ENCODE peak calls at places on chromosomes 13 and 19, in eight cellular contexts. One of them, this sample, is unnamed.

GRCh38 chr13:80547885-80548284 is 207.0 kb upstream of the SPRY2 start:
- DNase-seq in fibroblast of lung: peak
- DNase-seq in IMR-90: no peak
- DNase-seq in mesothelial cell of epicardium: no peak
- DNase-seq in heart right ventricle: no peak
- DNase-seq in neural progenitor cell: no peak
- DNase-seq in CD4-positive, alpha-beta T cell: no peak
- DNase-seq in tibial artery: no peak
- DNase-seq in this sample: peak

GRCh38 chr13:98613591-98613990 is 36.7 kb upstream of the STK24 start:
- DNase-seq in mesothelial cell of epicardium: no peak
- DNase-seq in tibial artery: no peak
- DNase-seq in CD4-positive, alpha-beta T cell: no peak
- DNase-seq in heart right ventricle: no peak
- DNase-seq in neural progenitor cell: no peak
- DNase-seq in fibroblast of lung: no peak
- DNase-seq in IMR-90: no peak
- DNase-seq in this sample: no peak

GRCh38 chr19:12867120-12868099 is 13.8 kb downstream of the DNASE2 start:
- DNase-seq in IMR-90: peak
- DNase-seq in neural progenitor cell: peak
- DNase-seq in CD4-positive, alpha-beta T cell: peak
- DNase-seq in tibial artery: no peak
- DNase-seq in fibroblast of lung: peak
- DNase-seq in heart right ventricle: peak
- DNase-seq in mesothelial cell of epicardium: peak
- DNase-seq in this sample: peak

GRCh38 chr19:13149628-13150186 is 468 bp downstream of the STX10 start:
- DNase-seq in heart right ventricle: peak
- DNase-seq in mesothelial cell of epicardium: peak
- DNase-seq in tibial artery: peak
- DNase-seq in CD4-positive, alpha-beta T cell: no peak
- DNase-seq in IMR-90: no peak
- DNase-seq in fibroblast of lung: peak
- DNase-seq in neural progenitor cell: peak
- DNase-seq in this sample: peak

GRCh38 chr19:6521718-6522646 is 8.8 kb upstream of the TNFSF9 start:
- DNase-seq in CD4-positive, alpha-beta T cell: peak
- DNase-seq in neural progenitor cell: no peak
- DNase-seq in fibroblast of lung: peak
- DNase-seq in heart right ventricle: no peak
- DNase-seq in tibial artery: no peak
- DNase-seq in IMR-90: no peak
- DNase-seq in mesothelial cell of epicardium: no peak
- DNase-seq in this sample: peak

GRCh38 chr19:47305309-47305751 is 4.3 kb upstream of the C5AR1 start:
- DNase-seq in fibroblast of lung: peak
- DNase-seq in heart right ventricle: peak
- DNase-seq in CD4-positive, alpha-beta T cell: peak
- DNase-seq in mesothelial cell of epicardium: peak
- DNase-seq in neural progenitor cell: peak
- DNase-seq in IMR-90: peak
- DNase-seq in tibial artery: peak
- DNase-seq in this sample: peak

GRCh38 chr19:33697766-33698165 is 76.0 kb downstream of the CHST8 start:
- DNase-seq in neural progenitor cell: no peak
- DNase-seq in mesothelial cell of epicardium: no peak
- DNase-seq in IMR-90: no peak
- DNase-seq in fibroblast of lung: no peak
- DNase-seq in heart right ventricle: no peak
- DNase-seq in CD4-positive, alpha-beta T cell: no peak
- DNase-seq in tibial artery: no peak
- DNase-seq in this sample: no peak

GRCh38 chr19:50607874-50608785 is 31.6 kb downstream of the SYT3 start:
- DNase-seq in tibial artery: no peak
- DNase-seq in IMR-90: peak
- DNase-seq in mesothelial cell of epicardium: peak
- DNase-seq in fibroblast of lung: peak
- DNase-seq in CD4-positive, alpha-beta T cell: peak
- DNase-seq in heart right ventricle: peak
- DNase-seq in neural progenitor cell: peak
- DNase-seq in this sample: peak

GRCh38 chr13:49082653-49083536 is 107.2 kb downstream of the FNDC3A start:
- DNase-seq in tibial artery: no peak
- DNase-seq in CD4-positive, alpha-beta T cell: no peak
- DNase-seq in neural progenitor cell: no peak
- DNase-seq in heart right ventricle: no peak
- DNase-seq in mesothelial cell of epicardium: no peak
- DNase-seq in IMR-90: peak
- DNase-seq in fibroblast of lung: peak
- DNase-seq in this sample: peak

GRCh38 chr13:76556632-76557031 is 329.6 kb downstream of the KCTD12 start:
- DNase-seq in heart right ventricle: no peak
- DNase-seq in tibial artery: no peak
- DNase-seq in mesothelial cell of epicardium: no peak
- DNase-seq in fibroblast of lung: no peak
- DNase-seq in IMR-90: no peak
- DNase-seq in neural progenitor cell: no peak
- DNase-seq in CD4-positive, alpha-beta T cell: no peak
- DNase-seq in this sample: no peak

GRCh38 chr13:21639604-21640003 is 31.3 kb upstream of the FGF9 start:
- DNase-seq in tibial artery: no peak
- DNase-seq in neural progenitor cell: peak
- DNase-seq in heart right ventricle: no peak
- DNase-seq in fibroblast of lung: no peak
- DNase-seq in IMR-90: no peak
- DNase-seq in mesothelial cell of epicardium: no peak
- DNase-seq in CD4-positive, alpha-beta T cell: no peak
- DNase-seq in this sample: no peak

GRCh38 chr13:21638319-21639282 is 32.3 kb upstream of the FGF9 start:
- DNase-seq in tibial artery: no peak
- DNase-seq in mesothelial cell of epicardium: no peak
- DNase-seq in heart right ventricle: no peak
- DNase-seq in CD4-positive, alpha-beta T cell: no peak
- DNase-seq in neural progenitor cell: no peak
- DNase-seq in IMR-90: peak
- DNase-seq in fibroblast of lung: no peak
- DNase-seq in this sample: peak

GRCh38 chr13:21641629-21642028 is 29.2 kb upstream of the FGF9 start:
- DNase-seq in fibroblast of lung: no peak
- DNase-seq in mesothelial cell of epicardium: no peak
- DNase-seq in heart right ventricle: no peak
- DNase-seq in CD4-positive, alpha-beta T cell: no peak
- DNase-seq in tibial artery: no peak
- DNase-seq in neural progenitor cell: no peak
- DNase-seq in IMR-90: no peak
- DNase-seq in this sample: no peak

GRCh38 chr13:21632196-21632595 is 28.2 kb upstream of the MICU2 start:
- DNase-seq in mesothelial cell of epicardium: no peak
- DNase-seq in tibial artery: no peak
- DNase-seq in CD4-positive, alpha-beta T cell: no peak
- DNase-seq in neural progenitor cell: no peak
- DNase-seq in fibroblast of lung: no peak
- DNase-seq in IMR-90: no peak
- DNase-seq in heart right ventricle: no peak
- DNase-seq in this sample: no peak

DNA sequence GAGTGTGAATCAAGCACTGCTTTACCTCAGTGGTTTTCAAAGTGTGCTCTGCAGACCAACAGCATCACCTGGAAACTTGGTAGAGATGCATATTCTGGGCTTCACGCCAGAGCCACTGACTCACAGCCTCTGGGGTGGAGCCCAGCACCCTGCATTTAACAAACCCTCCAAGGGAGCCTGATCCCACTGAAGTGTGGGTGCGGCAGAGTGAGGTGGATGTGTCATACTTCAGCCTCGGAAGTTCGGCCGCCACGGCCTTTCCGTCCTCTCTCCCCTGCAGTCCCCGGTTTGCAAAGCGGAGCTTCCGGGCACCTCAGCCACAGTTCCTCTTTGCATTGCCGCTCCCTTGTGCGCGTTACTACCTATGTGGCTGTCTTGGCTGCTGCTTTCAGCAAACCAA is 33.3 kb upstream of the MICU2 start:
- DNase-seq in heart right ventricle: no peak
- DNase-seq in tibial artery: no peak
- DNase-seq in IMR-90: peak
- DNase-seq in mesothelial cell of epicardium: no peak
- DNase-seq in neural progenitor cell: no peak
- DNase-seq in fibroblast of lung: peak
- DNase-seq in CD4-positive, alpha-beta T cell: peak
- DNase-seq in this sample: peak
- TF ChIP-seq CTCF in heart right ventricle: no peak
- TF ChIP-seq CTCF in tibial artery: no peak
- TF ChIP-seq CTCF in IMR-90: no peak
- TF ChIP-seq CTCF in mesothelial cell of epicardium: no peak
- TF ChIP-seq CTCF in neural progenitor cell: no peak
- TF ChIP-seq CTCF in fibroblast of lung: no peak
- TF ChIP-seq CTCF in CD4-positive, alpha-beta T cell: no peak
- TF ChIP-seq CTCF in this sample: no peak

DNA sequence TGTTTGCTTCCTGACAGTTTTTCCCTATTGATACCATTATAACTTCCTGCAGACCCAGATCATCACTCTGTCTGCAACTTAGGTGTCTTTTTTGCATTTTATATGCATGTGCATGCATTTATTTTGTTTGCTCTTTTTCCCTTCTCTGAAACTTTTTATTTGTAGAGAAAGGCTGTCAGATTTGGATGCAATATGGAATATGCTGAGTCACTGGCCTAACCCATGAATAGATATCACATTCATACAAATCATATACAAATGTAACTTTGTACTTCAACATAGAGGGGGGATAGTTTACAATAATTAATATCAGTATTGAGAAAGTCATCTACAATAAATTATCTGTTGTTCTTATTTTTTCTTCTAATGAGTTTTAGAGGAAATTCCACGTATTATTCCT is 1465.0 kb downstream of the EFNB2 start:
- DNase-seq in mesothelial cell of epicardium: no peak
- DNase-seq in IMR-90: no peak
- DNase-seq in heart right ventricle: no peak
- DNase-seq in neural progenitor cell: no peak
- DNase-seq in tibial artery: no peak
- DNase-seq in fibroblast of lung: no peak
- DNase-seq in CD4-positive, alpha-beta T cell: no peak
- DNase-seq in this sample: no peak
- TF ChIP-seq CTCF in mesothelial cell of epicardium: no peak
- TF ChIP-seq CTCF in IMR-90: no peak
- TF ChIP-seq CTCF in heart right ventricle: no peak
- TF ChIP-seq CTCF in neural progenitor cell: no peak
- TF ChIP-seq CTCF in tibial artery: no peak
- TF ChIP-seq CTCF in fibroblast of lung: no peak
- TF ChIP-seq CTCF in CD4-positive, alpha-beta T cell: no peak
- TF ChIP-seq CTCF in this sample: no peak

GRCh38 chr13:102846261-102847015 is 606 bp downstream of the ERCC5 start:
- DNase-seq in CD4-positive, alpha-beta T cell: peak
- DNase-seq in IMR-90: peak
- DNase-seq in neural progenitor cell: peak
- DNase-seq in heart right ventricle: peak
- DNase-seq in tibial artery: no peak
- DNase-seq in mesothelial cell of epicardium: no peak
- DNase-seq in fibroblast of lung: peak
- DNase-seq in this sample: peak
- TF ChIP-seq CTCF in CD4-positive, alpha-beta T cell: no peak
- TF ChIP-seq CTCF in IMR-90: no peak
- TF ChIP-seq CTCF in neural progenitor cell: no peak
- TF ChIP-seq CTCF in heart right ventricle: no peak
- TF ChIP-seq CTCF in tibial artery: no peak
- TF ChIP-seq CTCF in mesothelial cell of epicardium: no peak
- TF ChIP-seq CTCF in fibroblast of lung: no peak
- TF ChIP-seq CTCF in this sample: no peak

DNA sequence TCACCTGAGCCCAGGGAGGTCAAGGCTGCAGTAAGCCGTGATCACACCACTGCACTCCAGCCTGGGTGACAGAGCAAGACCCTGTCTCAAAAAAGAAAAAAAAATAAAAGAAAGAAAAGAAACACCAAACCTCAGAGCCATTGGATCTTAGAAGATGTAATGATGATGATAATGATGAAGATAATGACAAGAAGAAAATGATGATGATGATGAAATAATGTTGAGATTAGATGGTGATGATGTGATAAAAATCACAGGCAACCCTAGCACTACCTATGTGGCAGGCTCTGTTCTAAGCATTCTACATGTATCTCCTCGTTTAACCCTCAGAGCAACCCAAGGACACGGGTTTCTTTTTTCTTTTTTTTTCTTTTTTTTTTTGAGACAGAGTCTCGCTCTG is 20.1 kb upstream of the HNRNPUL1 start:
- DNase-seq in fibroblast of lung: no peak
- DNase-seq in heart right ventricle: no peak
- DNase-seq in CD4-positive, alpha-beta T cell: no peak
- DNase-seq in mesothelial cell of epicardium: no peak
- DNase-seq in neural progenitor cell: no peak
- DNase-seq in tibial artery: no peak
- DNase-seq in IMR-90: no peak
- DNase-seq in this sample: no peak
- TF ChIP-seq CTCF in fibroblast of lung: no peak
- TF ChIP-seq CTCF in heart right ventricle: no peak
- TF ChIP-seq CTCF in CD4-positive, alpha-beta T cell: no peak
- TF ChIP-seq CTCF in mesothelial cell of epicardium: no peak
- TF ChIP-seq CTCF in neural progenitor cell: no peak
- TF ChIP-seq CTCF in tibial artery: no peak
- TF ChIP-seq CTCF in IMR-90: no peak
- TF ChIP-seq CTCF in this sample: no peak

DNA sequence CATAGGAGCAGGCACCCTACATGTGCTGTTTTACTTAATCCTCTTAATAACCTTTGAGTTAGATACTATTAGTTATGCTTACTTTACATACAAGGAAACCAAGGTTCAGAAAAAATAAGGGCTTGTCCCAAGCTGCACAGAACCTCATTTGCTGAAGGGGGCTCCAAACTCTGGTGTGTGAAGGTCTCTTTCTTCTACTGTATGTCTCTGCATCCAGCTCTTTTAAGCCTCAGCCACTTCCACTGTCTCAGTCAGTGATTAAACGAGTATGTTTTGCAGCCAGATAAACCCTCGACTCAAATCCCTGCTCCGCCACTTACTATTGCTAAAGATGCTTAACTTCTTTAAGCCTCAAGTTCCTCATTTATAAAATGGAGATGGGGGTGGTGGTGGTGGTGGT is 112.4 kb upstream of the WASF3 start:
- DNase-seq in fibroblast of lung: no peak
- DNase-seq in mesothelial cell of epicardium: no peak
- DNase-seq in CD4-positive, alpha-beta T cell: no peak
- DNase-seq in heart right ventricle: no peak
- DNase-seq in tibial artery: no peak
- DNase-seq in IMR-90: no peak
- DNase-seq in neural progenitor cell: no peak
- DNase-seq in this sample: no peak
- TF ChIP-seq CTCF in fibroblast of lung: no peak
- TF ChIP-seq CTCF in mesothelial cell of epicardium: no peak
- TF ChIP-seq CTCF in CD4-positive, alpha-beta T cell: no peak
- TF ChIP-seq CTCF in heart right ventricle: no peak
- TF ChIP-seq CTCF in tibial artery: no peak
- TF ChIP-seq CTCF in IMR-90: no peak
- TF ChIP-seq CTCF in neural progenitor cell: peak
- TF ChIP-seq CTCF in this sample: no peak

DNA sequence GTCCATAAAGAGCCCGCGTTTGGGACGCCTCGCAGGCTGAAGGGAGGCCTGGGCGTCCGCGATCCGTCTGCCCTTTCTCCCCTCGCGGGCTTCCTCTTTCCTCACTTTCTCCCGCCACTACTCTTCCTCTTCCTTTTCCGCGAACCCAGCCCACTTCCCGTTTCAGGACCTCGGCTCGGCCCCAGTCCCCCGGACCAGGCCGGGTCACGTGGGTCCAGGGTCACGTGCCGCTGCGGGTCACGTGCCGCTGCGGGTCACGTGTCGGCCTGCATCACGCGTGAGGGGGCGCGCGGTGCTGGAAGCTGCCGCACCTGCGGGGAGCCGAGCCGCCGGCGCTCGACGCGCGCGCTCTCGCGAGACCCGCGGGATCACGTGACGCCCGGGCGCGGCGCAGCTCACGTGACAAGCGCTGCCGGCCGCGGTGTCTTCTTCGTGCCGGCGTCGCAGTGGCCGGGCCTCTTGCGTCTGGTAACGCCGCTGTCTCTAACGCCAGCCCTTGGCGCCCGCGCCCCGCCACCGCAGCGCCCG is at the start of gene LAMP1:
- DNase-seq in tibial artery: peak
- DNase-seq in heart right ventricle: peak
- DNase-seq in IMR-90: peak
- DNase-seq in mesothelial cell of epicardium: peak
- DNase-seq in fibroblast of lung: peak
- DNase-seq in CD4-positive, alpha-beta T cell: peak
- DNase-seq in neural progenitor cell: peak
- DNase-seq in this sample: peak
- TF ChIP-seq CTCF in tibial artery: peak
- TF ChIP-seq CTCF in heart right ventricle: no peak
- TF ChIP-seq CTCF in IMR-90: no peak
- TF ChIP-seq CTCF in mesothelial cell of epicardium: no peak
- TF ChIP-seq CTCF in fibroblast of lung: no peak
- TF ChIP-seq CTCF in CD4-positive, alpha-beta T cell: no peak
- TF ChIP-seq CTCF in neural progenitor cell: no peak
- TF ChIP-seq CTCF in this sample: no peak